ENCODE peak calls at places on chromosomes 4 and X, in nine cellular contexts. One of them, this sample, is unnamed.

GRCh38 chrX:101252634-101253033 is 33.0 kb downstream of the DRP2 start:
- DNase-seq in endothelial cell of umbilical vein: no peak
- DNase-seq in HepG2: no peak
- DNase-seq in H9: no peak
- DNase-seq in HCT116: no peak
- DNase-seq in astrocyte: no peak
- DNase-seq in mesendoderm: no peak
- DNase-seq in GM23248: peak; percentile 59
- DNase-seq in neural progenitor cell: no peak
- DNase-seq in this sample: no peak

GRCh38 chrX:67543818-67544217 is at the start of gene AR:
- DNase-seq in GM23248: peak; percentile 64
- DNase-seq in H9: peak; percentile 85
- DNase-seq in neural progenitor cell: peak; percentile 84
- DNase-seq in endothelial cell of umbilical vein: peak; percentile 72
- DNase-seq in mesendoderm: peak; percentile 84
- DNase-seq in HCT116: no peak
- DNase-seq in astrocyte: peak; percentile 60
- DNase-seq in HepG2: no peak
- DNase-seq in this sample: no peak

GRCh38 chrX:68711845-68712244 is 64.4 kb downstream of the STARD8 start:
- DNase-seq in neural progenitor cell: no peak
- DNase-seq in endothelial cell of umbilical vein: no peak
- DNase-seq in mesendoderm: no peak
- DNase-seq in astrocyte: no peak
- DNase-seq in HepG2: no peak
- DNase-seq in HCT116: no peak
- DNase-seq in H9: no peak
- DNase-seq in GM23248: no peak
- DNase-seq in this sample: no peak

GRCh38 chr4:147160908-147161513 is 215.3 kb upstream of the TTC29 start:
- DNase-seq in HCT116: peak; percentile 36
- DNase-seq in astrocyte: peak; percentile 41
- DNase-seq in GM23248: peak; percentile 73
- DNase-seq in H9: peak; percentile 40
- DNase-seq in HepG2: peak; percentile 24
- DNase-seq in endothelial cell of umbilical vein: peak; percentile 53
- DNase-seq in mesendoderm: peak; percentile 68
- DNase-seq in neural progenitor cell: peak; percentile 73
- DNase-seq in this sample: peak; percentile 18

GRCh38 chr4:96149911-96150310 is 310.0 kb downstream of the PDHA2 start:
- DNase-seq in endothelial cell of umbilical vein: peak; percentile 2
- DNase-seq in H9: no peak
- DNase-seq in mesendoderm: no peak
- DNase-seq in HepG2: no peak
- DNase-seq in GM23248: no peak
- DNase-seq in HCT116: no peak
- DNase-seq in astrocyte: no peak
- DNase-seq in neural progenitor cell: no peak
- DNase-seq in this sample: no peak

GRCh38 chr4:88964450-88964849 is 92.5 kb downstream of the FAM13A start:
- DNase-seq in HepG2: no peak
- DNase-seq in astrocyte: peak; percentile 65
- DNase-seq in GM23248: peak; percentile 74
- DNase-seq in H9: no peak
- DNase-seq in neural progenitor cell: no peak
- DNase-seq in endothelial cell of umbilical vein: peak; percentile 38
- DNase-seq in mesendoderm: no peak
- DNase-seq in HCT116: peak; percentile 3
- DNase-seq in this sample: no peak

GRCh38 chr4:20203508-20203907 is 48.2 kb upstream of the SLIT2 start:
- DNase-seq in mesendoderm: no peak
- DNase-seq in HepG2: no peak
- DNase-seq in H9: no peak
- DNase-seq in HCT116: no peak
- DNase-seq in GM23248: peak; percentile 92
- DNase-seq in astrocyte: peak; percentile 91
- DNase-seq in endothelial cell of umbilical vein: peak; percentile 6
- DNase-seq in neural progenitor cell: no peak
- DNase-seq in this sample: no peak

GRCh38 chr4:36771411-36772153 is 473.0 kb upstream of the NWD2 start:
- DNase-seq in mesendoderm: no peak
- DNase-seq in neural progenitor cell: no peak
- DNase-seq in astrocyte: no peak
- DNase-seq in H9: no peak
- DNase-seq in GM23248: no peak
- DNase-seq in endothelial cell of umbilical vein: no peak
- DNase-seq in HCT116: peak; percentile 7
- DNase-seq in HepG2: no peak
- DNase-seq in this sample: no peak

GRCh38 chr4:188411805-188412204 is 272.6 kb downstream of the TRIML1 start:
- DNase-seq in GM23248: no peak
- DNase-seq in endothelial cell of umbilical vein: no peak
- DNase-seq in HepG2: no peak
- DNase-seq in neural progenitor cell: no peak
- DNase-seq in H9: no peak
- DNase-seq in mesendoderm: no peak
- DNase-seq in HCT116: no peak
- DNase-seq in astrocyte: no peak
- DNase-seq in this sample: no peak

GRCh38 chrX:12026481-12026880 is 111.8 kb upstream of the FRMPD4 start:
- DNase-seq in endothelial cell of umbilical vein: peak; percentile 70
- DNase-seq in astrocyte: peak; percentile 4
- DNase-seq in HCT116: no peak
- DNase-seq in GM23248: no peak
- DNase-seq in mesendoderm: no peak
- DNase-seq in HepG2: no peak
- DNase-seq in H9: no peak
- DNase-seq in neural progenitor cell: no peak
- DNase-seq in this sample: no peak

GRCh38 chr4:11739992-11740391 is 311.3 kb upstream of the HS3ST1 start:
- DNase-seq in GM23248: no peak
- DNase-seq in HCT116: no peak
- DNase-seq in astrocyte: peak; percentile 70
- DNase-seq in HepG2: no peak
- DNase-seq in H9: no peak
- DNase-seq in mesendoderm: no peak
- DNase-seq in endothelial cell of umbilical vein: peak; percentile 77
- DNase-seq in neural progenitor cell: no peak
- DNase-seq in this sample: no peak

GRCh38 chr4:8537041-8537461 is 43.1 kb upstream of the GPR78 start:
- DNase-seq in neural progenitor cell: no peak
- DNase-seq in GM23248: peak; percentile 96
- DNase-seq in endothelial cell of umbilical vein: peak; percentile 63
- DNase-seq in HepG2: peak; percentile 42
- DNase-seq in astrocyte: peak; percentile 79
- DNase-seq in mesendoderm: no peak
- DNase-seq in H9: no peak
- DNase-seq in HCT116: peak; percentile 58
- DNase-seq in this sample: no peak

GRCh38 chr4:82711158-82711785 is 87.3 kb downstream of the SCD5 start:
- DNase-seq in mesendoderm: no peak
- DNase-seq in astrocyte: no peak
- DNase-seq in HepG2: no peak
- DNase-seq in GM23248: no peak
- DNase-seq in neural progenitor cell: no peak
- DNase-seq in HCT116: no peak
- DNase-seq in H9: no peak
- DNase-seq in endothelial cell of umbilical vein: no peak
- DNase-seq in this sample: no peak

GRCh38 chr4:111066887-111067286 is 444.0 kb upstream of the PITX2 start:
- DNase-seq in GM23248: peak; percentile 77
- DNase-seq in mesendoderm: peak; percentile 10
- DNase-seq in HepG2: no peak
- DNase-seq in H9: no peak
- DNase-seq in neural progenitor cell: peak; percentile 34
- DNase-seq in HCT116: no peak
- DNase-seq in astrocyte: peak; percentile 49
- DNase-seq in endothelial cell of umbilical vein: no peak
- DNase-seq in this sample: no peak

GRCh38 chr4:106317815-106318214 is 1.5 kb downstream of the AIMP1 start:
- DNase-seq in GM23248: no peak
- DNase-seq in H9: no peak
- DNase-seq in mesendoderm: no peak
- DNase-seq in astrocyte: no peak
- DNase-seq in HCT116: no peak
- DNase-seq in neural progenitor cell: no peak
- DNase-seq in HepG2: no peak
- DNase-seq in endothelial cell of umbilical vein: no peak
- DNase-seq in this sample: no peak

GRCh38 chr4:118993329-118993728 is 104.7 kb downstream of the SYNPO2 start:
- DNase-seq in HCT116: no peak
- DNase-seq in H9: no peak
- DNase-seq in astrocyte: no peak
- DNase-seq in endothelial cell of umbilical vein: no peak
- DNase-seq in GM23248: no peak
- DNase-seq in neural progenitor cell: no peak
- DNase-seq in HepG2: no peak
- DNase-seq in mesendoderm: no peak
- DNase-seq in this sample: no peak

GRCh38 chr4:102342404-102343074 is 2.7 kb downstream of the SLC39A8 start:
- DNase-seq in HepG2: no peak
- DNase-seq in H9: no peak
- DNase-seq in HCT116: no peak
- DNase-seq in endothelial cell of umbilical vein: no peak
- DNase-seq in GM23248: no peak
- DNase-seq in mesendoderm: peak; percentile 68
- DNase-seq in neural progenitor cell: no peak
- DNase-seq in astrocyte: no peak
- DNase-seq in this sample: no peak

GRCh38 chr4:102338405-102338804 is 6.9 kb downstream of the SLC39A8 start:
- DNase-seq in mesendoderm: no peak
- DNase-seq in GM23248: peak; percentile 13
- DNase-seq in neural progenitor cell: no peak
- DNase-seq in HCT116: no peak
- DNase-seq in astrocyte: no peak
- DNase-seq in endothelial cell of umbilical vein: no peak
- DNase-seq in HepG2: no peak
- DNase-seq in H9: no peak
- DNase-seq in this sample: no peak

GRCh38 chr4:102339018-102339417 is 6.3 kb downstream of the SLC39A8 start:
- DNase-seq in neural progenitor cell: no peak
- DNase-seq in HCT116: no peak
- DNase-seq in astrocyte: no peak
- DNase-seq in HepG2: no peak
- DNase-seq in H9: no peak
- DNase-seq in endothelial cell of umbilical vein: no peak
- DNase-seq in GM23248: no peak
- DNase-seq in mesendoderm: no peak
- DNase-seq in this sample: no peak

GRCh38 chr4:102343964-102344519 is 1.2 kb downstream of the SLC39A8 start:
- DNase-seq in GM23248: no peak
- DNase-seq in astrocyte: no peak
- DNase-seq in HepG2: no peak
- DNase-seq in endothelial cell of umbilical vein: no peak
- DNase-seq in H9: no peak
- DNase-seq in mesendoderm: no peak
- DNase-seq in neural progenitor cell: peak; percentile 56
- DNase-seq in HCT116: peak; percentile 41
- DNase-seq in this sample: no peak

DNA sequence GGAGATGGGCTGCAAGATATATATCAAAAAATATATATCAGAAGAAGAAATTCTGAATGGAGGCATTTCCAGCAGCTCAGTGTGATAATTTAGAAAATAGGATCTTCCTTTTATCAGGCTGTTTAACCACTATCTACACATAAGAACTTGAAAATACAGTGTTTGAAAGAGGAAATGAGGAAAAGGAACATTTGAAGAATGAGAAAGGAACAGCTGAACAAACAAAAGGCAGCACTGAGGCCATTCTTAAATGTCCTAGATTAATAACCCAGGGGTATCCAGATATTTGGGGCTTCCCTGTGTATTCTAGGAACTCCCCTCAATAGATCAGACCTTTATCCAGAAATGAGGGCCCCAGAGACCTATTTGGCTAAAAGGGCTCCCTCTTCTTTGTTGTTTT is 4.1 kb downstream of the SLC39A8 start:
- DNase-seq in neural progenitor cell: no peak
- DNase-seq in endothelial cell of umbilical vein: peak; percentile 58
- DNase-seq in astrocyte: peak; percentile 9
- DNase-seq in HepG2: no peak
- DNase-seq in mesendoderm: no peak
- DNase-seq in H9: no peak
- DNase-seq in HCT116: no peak
- DNase-seq in GM23248: no peak
- DNase-seq in this sample: no peak
- H3K9ac ChIP-seq in neural progenitor cell: no peak overlapping the region
- H3K9ac ChIP-seq in endothelial cell of umbilical vein: no peak overlapping the region
- H3K9ac ChIP-seq in astrocyte: no peak overlapping the region
- H3K9ac ChIP-seq in HepG2: no peak overlapping the region
- H3K9ac ChIP-seq in mesendoderm: no peak overlapping the region
- H3K9ac ChIP-seq in H9: no peak overlapping the region
- H3K9ac ChIP-seq in HCT116: no peak overlapping the region
- H3K9ac ChIP-seq in GM23248: no peak overlapping the region
- H3K9ac ChIP-seq in this sample: no peak overlapping the region

GRCh38 chrX:13697440-13697839 is 8.5 kb downstream of the RAB9A start:
- DNase-seq in H9: no peak
- DNase-seq in neural progenitor cell: no peak
- DNase-seq in HCT116: no peak
- DNase-seq in HepG2: no peak
- DNase-seq in endothelial cell of umbilical vein: no peak
- DNase-seq in mesendoderm: no peak
- DNase-seq in astrocyte: no peak
- DNase-seq in GM23248: peak; percentile 33
- DNase-seq in this sample: no peak
- H3K4me2 ChIP-seq in H9: no peak overlapping the region
- H3K4me2 ChIP-seq in neural progenitor cell: no peak overlapping the region
- H3K4me2 ChIP-seq in HCT116: no peak overlapping the region
- H3K4me2 ChIP-seq in HepG2: no peak overlapping the region
- H3K4me2 ChIP-seq in endothelial cell of umbilical vein: no peak overlapping the region
- H3K4me2 ChIP-seq in mesendoderm: no peak overlapping the region
- H3K4me2 ChIP-seq in astrocyte: no peak overlapping the region
- H3K4me2 ChIP-seq in GM23248: no peak overlapping the region
- H3K4me2 ChIP-seq in this sample: no peak overlapping the region

GRCh38 chr4:141802324-141802723 is 165.9 kb downstream of the IL15 start:
- DNase-seq in HepG2: no peak
- DNase-seq in GM23248: peak; percentile 59
- DNase-seq in HCT116: no peak
- DNase-seq in astrocyte: peak; percentile 94
- DNase-seq in endothelial cell of umbilical vein: no peak
- DNase-seq in mesendoderm: no peak
- DNase-seq in neural progenitor cell: no peak
- DNase-seq in H9: no peak
- DNase-seq in this sample: no peak
- H3K9ac ChIP-seq in HepG2: no peak overlapping the region
- H3K9ac ChIP-seq in GM23248: peak overlapping the region; percentile 32
- H3K9ac ChIP-seq in HCT116: no peak overlapping the region
- H3K9ac ChIP-seq in astrocyte: peak overlapping the region; percentile 52
- H3K9ac ChIP-seq in endothelial cell of umbilical vein: no peak overlapping the region
- H3K9ac ChIP-seq in mesendoderm: no peak overlapping the region
- H3K9ac ChIP-seq in neural progenitor cell: no peak overlapping the region
- H3K9ac ChIP-seq in H9: no peak overlapping the region
- H3K9ac ChIP-seq in this sample: no peak overlapping the region

DNA sequence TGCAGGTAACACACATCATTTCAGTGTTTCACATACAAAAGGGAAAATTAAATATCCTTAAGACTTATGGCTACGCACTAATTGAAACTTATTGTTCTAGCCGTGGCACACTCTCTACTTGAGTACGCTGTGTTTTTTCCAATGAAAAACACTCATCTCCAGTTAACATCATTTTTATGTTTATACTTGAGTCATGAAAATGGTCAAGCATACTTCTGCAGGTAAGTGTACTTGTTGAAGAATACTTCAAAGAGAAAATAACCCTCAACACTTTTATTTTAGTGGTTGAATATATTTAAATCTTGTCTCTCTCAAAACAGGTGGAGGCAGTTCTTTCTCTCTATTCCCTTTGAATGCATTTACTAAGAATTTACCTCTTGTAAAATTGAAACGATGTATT is 538.7 kb upstream of the PCDH7 start:
- DNase-seq in astrocyte: no peak
- DNase-seq in HCT116: no peak
- DNase-seq in HepG2: no peak
- DNase-seq in neural progenitor cell: no peak
- DNase-seq in H9: no peak
- DNase-seq in mesendoderm: no peak
- DNase-seq in GM23248: no peak
- DNase-seq in endothelial cell of umbilical vein: no peak
- DNase-seq in this sample: no peak
- H3K4me2 ChIP-seq in astrocyte: no peak overlapping the region
- H3K4me2 ChIP-seq in HCT116: no peak overlapping the region
- H3K4me2 ChIP-seq in HepG2: no peak overlapping the region
- H3K4me2 ChIP-seq in neural progenitor cell: no peak overlapping the region
- H3K4me2 ChIP-seq in H9: no peak overlapping the region
- H3K4me2 ChIP-seq in mesendoderm: no peak overlapping the region
- H3K4me2 ChIP-seq in GM23248: no peak overlapping the region
- H3K4me2 ChIP-seq in endothelial cell of umbilical vein: no peak overlapping the region
- H3K4me2 ChIP-seq in this sample: no peak overlapping the region